ENCODE peak calls at places on chromosomes 12 and 14, in six cellular contexts. R, C, I, G, W and A are unnamed samples.

GRCh38 chr14:24051789-24052655 is at the start of gene CARMIL3:
- DNase-seq in R (peak), C (peak), I (peak), G (peak), W (peak), A (no peak)

GRCh38 chr12:25689996-25690501 is 137.0 kb upstream of the LMNTD1 start:
- DNase-seq in R (peak), C (no peak), I (no peak), G (no peak), W (peak), A (no peak)

GRCh38 chr14:24329736-24330135 is 5.1 kb downstream of the ADCY4 start:
- DNase-seq in R (no peak), C (no peak), I (peak), G (no peak), W (no peak), A (no peak)

GRCh38 chr12:113880993-113881392 is 85.1 kb downstream of the RBM19 start:
- DNase-seq in R (no peak), C (no peak), I (no peak), G (no peak), W (no peak), A (no peak)

GRCh38 chr14:68574906-68575305 is 218.0 kb downstream of the ZFP36L1 start:
- DNase-seq in R (no peak), C (no peak), I (no peak), G (peak), W (no peak), A (no peak)

GRCh38 chr14:85907536-85907935 is 377.6 kb downstream of the FLRT2 start:
- DNase-seq in R (no peak), C (no peak), I (no peak), G (no peak), W (no peak), A (no peak)

GRCh38 chr12:31582155-31582554 is 8.8 kb downstream of the DENND5B start:
- DNase-seq in R (no peak), C (no peak), I (no peak), G (peak), W (no peak), A (no peak)

GRCh38 chr12:27588786-27589185 is 64.8 kb downstream of the PPFIBP1 start:
- DNase-seq in R (no peak), C (no peak), I (no peak), G (no peak), W (no peak), A (no peak)

GRCh38 chr14:81535399-81536124 is 1.9 kb upstream of the SEL1L start:
- DNase-seq in R (no peak), C (no peak), I (no peak), G (no peak), W (no peak), A (no peak)

GRCh38 chr12:14949631-14950030 is 11.3 kb upstream of the ERP27 start:
- DNase-seq in R (no peak), C (no peak), I (no peak), G (no peak), W (no peak), A (no peak)